ENCODE peak calls at places on chromosomes 11 and 22, in nine cellular contexts. L, A, H, D, G, M, F, W and B are unnamed samples.

GRCh38 chr11:61161190-61162091 is at the start of gene VPS37C:
- DNase-seq in L (peak; percentile 94), A (peak; percentile 88), H (peak; percentile 89), D (peak; percentile 85), G (peak; percentile 71), M (peak; percentile 89), F (peak; percentile 91), W (peak; percentile 89), B (peak; percentile 87)

GRCh38 chr11:46659908-46660307 is 40.5 kb downstream of the ARHGAP1 start:
- DNase-seq in L (peak; percentile 83), A (no peak), H (peak; percentile 85), D (no peak), G (peak; percentile 79), M (no peak), F (no peak), W (no peak), B (no peak)

GRCh38 chr11:122898799-122899198 is 16.2 kb downstream of the JHY start:
- DNase-seq in L (no peak), A (no peak), H (no peak), D (no peak), G (no peak), M (no peak), F (no peak), W (no peak), B (no peak)

GRCh38 chr11:9001736-9002135 is 2.1 kb downstream of the NRIP3 start:
- DNase-seq in L (peak; percentile 96), A (no peak), H (no peak), D (peak; percentile 77), G (peak; percentile 84), M (no peak), F (no peak), W (no peak), B (no peak)

GRCh38 chr11:5366856-5367255 is 15.5 kb downstream of the OR51B6 start:
- DNase-seq in L (peak; percentile 65), A (no peak), H (no peak), D (no peak), G (peak; percentile 44), M (no peak), F (no peak), W (no peak), B (no peak)

GRCh38 chr11:114060402-114061052 is 1.0 kb downstream of the ZBTB16 start:
- DNase-seq in L (peak; percentile 57), A (no peak), H (no peak), D (peak; percentile 58), G (no peak), M (peak; percentile 58), F (peak; percentile 66), W (no peak), B (peak; percentile 27)

GRCh38 chr11:77252555-77253270 is 48.8 kb downstream of the GDPD4 start:
- DNase-seq in L (no peak), A (no peak), H (no peak), D (no peak), G (no peak), M (peak; percentile 22), F (no peak), W (no peak), B (no peak)

GRCh38 chr11:82858556-82859091 is 41.6 kb downstream of the PRCP start:
- DNase-seq in L (peak; percentile 56), A (no peak), H (no peak), D (peak; percentile 89), G (peak; percentile 70), M (no peak), F (no peak), W (peak; percentile 8), B (no peak)

GRCh38 chr22:27723150-27723549 is 78.4 kb downstream of the MN1 start:
- DNase-seq in L (peak; percentile 24), A (no peak), H (no peak), D (no peak), G (no peak), M (no peak), F (no peak), W (no peak), B (no peak)

GRCh38 chr11:126391286-126391954 is 35.9 kb downstream of the ST3GAL4 start:
- DNase-seq in L (no peak), A (no peak), H (no peak), D (no peak), G (no peak), M (no peak), F (no peak), W (no peak), B (no peak)

GRCh38 chr11:134474942-134475341 is 62.9 kb upstream of the B3GAT1 start:
- DNase-seq in L (no peak), A (no peak), H (no peak), D (no peak), G (no peak), M (no peak), F (no peak), W (no peak), B (no peak)

GRCh38 chr11:17992916-17993315 is 19.9 kb downstream of the SERGEF start:
- DNase-seq in L (peak; percentile 24), A (no peak), H (no peak), D (no peak), G (no peak), M (peak; percentile 18), F (no peak), W (no peak), B (no peak)

GRCh38 chr11:68028802-68029475 is 1.5 kb upstream of the NDUFS8 start:
- DNase-seq in L (peak; percentile 84), A (no peak), H (no peak), D (no peak), G (no peak), M (no peak), F (no peak), W (peak; percentile 40), B (no peak)

GRCh38 chr22:43698403-43698802 is 113.7 kb downstream of the EFCAB6 start:
- DNase-seq in L (peak; percentile 38), A (no peak), H (no peak), D (no peak), G (peak; percentile 0), M (no peak), F (no peak), W (no peak), B (no peak)

GRCh38 chr11:72924568-72925190 is 110.5 kb downstream of the ATG16L2 start:
- DNase-seq in L (peak; percentile 68), A (no peak), H (no peak), D (peak; percentile 77), G (peak; percentile 16), M (no peak), F (no peak), W (peak; percentile 43), B (peak; percentile 18)

GRCh38 chr11:691710-692590 is 3.1 kb downstream of the DEAF1 start:
- DNase-seq in L (no peak), A (no peak), H (no peak), D (no peak), G (no peak), M (no peak), F (no peak), W (no peak), B (no peak)

GRCh38 chr11:65870706-65871681 is 1.6 kb downstream of the EFEMP2 start:
- DNase-seq in L (no peak), A (no peak), H (no peak), D (no peak), G (no peak), M (no peak), F (no peak), W (no peak), B (no peak)

GRCh38 chr11:65868907-65869306 is 3.7 kb downstream of the EFEMP2 start:
- DNase-seq in L (no peak), A (no peak), H (no peak), D (no peak), G (no peak), M (no peak), F (no peak), W (no peak), B (no peak)

GRCh38 chr11:65868076-65868667 is 4.4 kb downstream of the EFEMP2 start:
- DNase-seq in L (no peak), A (no peak), H (no peak), D (no peak), G (no peak), M (no peak), F (no peak), W (no peak), B (no peak)

GRCh38 chr11:65870307-65870658 is 2.3 kb downstream of the EFEMP2 start:
- DNase-seq in L (no peak), A (no peak), H (no peak), D (no peak), G (no peak), M (no peak), F (no peak), W (no peak), B (no peak)

GRCh38 chr11:65869643-65870306 is 2.8 kb downstream of the EFEMP2 start:
- DNase-seq in L (no peak), A (no peak), H (no peak), D (no peak), G (no peak), M (no peak), F (no peak), W (no peak), B (no peak)
- H3K27ac ChIP-seq in L (no peak overlapping the region), A (no peak overlapping the region), H (no peak overlapping the region), D (no peak overlapping the region), G (no peak overlapping the region), M (no peak overlapping the region), F (no peak overlapping the region), W (no peak overlapping the region), B (peak overlapping the region; percentile 0)

GRCh38 chr11:100221791-100222190 is 465.3 kb upstream of the ARHGAP42 start:
- DNase-seq in L (no peak), A (no peak), H (no peak), D (no peak), G (no peak), M (no peak), F (no peak), W (no peak), B (no peak)
- H3K27ac ChIP-seq in L (no peak overlapping the region), A (no peak overlapping the region), H (no peak overlapping the region), D (no peak overlapping the region), G (no peak overlapping the region), M (no peak overlapping the region), F (no peak overlapping the region), W (no peak overlapping the region), B (no peak overlapping the region)

DNA sequence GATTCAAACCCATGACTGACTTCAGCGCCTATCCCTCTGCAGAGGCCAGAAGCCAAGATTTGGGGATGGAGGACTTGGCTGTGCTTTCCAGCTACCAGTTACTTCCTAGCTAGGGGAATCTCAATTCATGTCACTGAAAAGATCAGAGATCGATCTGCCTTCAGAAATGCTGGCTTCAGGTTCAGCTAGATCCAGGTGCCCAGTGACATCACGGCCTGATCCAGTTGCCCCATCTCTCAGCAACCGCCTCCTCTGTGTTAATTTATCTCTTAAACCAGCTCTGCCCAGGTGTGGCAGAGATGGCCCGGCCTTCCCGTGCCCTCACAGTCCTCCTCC is 24.2 kb downstream of the CYTH4 start:
- DNase-seq in L (no peak), A (no peak), H (no peak), D (no peak), G (no peak), M (no peak), F (no peak), W (no peak), B (no peak)
- H3K27ac ChIP-seq in L (peak overlapping the region; percentile 86), A (no peak overlapping the region), H (peak overlapping the region; percentile 57), D (peak overlapping the region; percentile 99), G (peak overlapping the region; percentile 94), M (no peak overlapping the region), F (no peak overlapping the region), W (peak overlapping the region; percentile 93), B (peak overlapping the region; percentile 84)

DNA sequence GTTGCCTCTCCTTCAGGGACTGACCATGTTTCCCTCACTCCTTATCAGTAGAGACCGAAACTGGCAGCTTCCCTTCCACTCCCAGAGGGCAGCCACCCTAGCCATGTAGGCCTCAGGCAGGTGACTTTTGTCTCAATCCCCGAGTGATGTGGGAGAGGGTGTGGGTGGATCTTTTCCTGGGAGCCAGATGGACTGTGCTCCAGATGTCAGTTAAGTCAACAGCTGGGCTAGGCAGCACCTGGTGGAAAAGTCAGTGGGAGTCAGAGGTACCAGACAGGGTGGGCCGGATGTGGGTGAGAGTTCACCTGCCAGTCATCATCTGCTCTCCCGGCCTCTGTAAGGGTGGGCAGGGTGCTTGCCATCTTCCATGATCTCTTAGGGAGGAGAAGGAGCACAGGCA is 1.9 kb downstream of the BANF1 start:
- DNase-seq in L (no peak), A (no peak), H (no peak), D (no peak), G (no peak), M (no peak), F (no peak), W (no peak), B (no peak)
- H3K27ac ChIP-seq in L (no peak overlapping the region), A (no peak overlapping the region), H (no peak overlapping the region), D (no peak overlapping the region), G (no peak overlapping the region), M (no peak overlapping the region), F (no peak overlapping the region), W (no peak overlapping the region), B (no peak overlapping the region)